ENCODE peak calls at places on chromosomes 1 and 21, in four cellular contexts. F is NCI-H345, V is Panc1, B is NCI-H2171 treated with DMSO at 0.1 percent for 48 hours. M is an unnamed sample.

GRCh38 chr1:226541631-226542622 is 6.6 kb upstream of the STUM start:
- DNase-seq in F (peak; percentile 60), B (no peak), V (no peak), M (no peak)

GRCh38 chr1:39695011-39695410 is 3.8 kb upstream of the HPCAL4 start:
- DNase-seq in F (no peak), V (no peak), B (no peak), M (no peak)

GRCh38 chr1:200409203-200409760 is 554 bp downstream of the ZNF281 start:
- DNase-seq in V (no peak), F (no peak), B (no peak), M (no peak)

GRCh38 chr1:207981976-207982375 is 71.1 kb upstream of the CD34 start:
- DNase-seq in B (no peak), F (no peak), V (no peak), M (no peak)

GRCh38 chr1:152448095-152448494 is 34.0 kb upstream of the CRNN start:
- DNase-seq in B (no peak), V (no peak), F (no peak), M (no peak)

GRCh38 chr21:24367936-24368335 is 1239.3 kb downstream of the MRPL39 start:
- DNase-seq in F (no peak), B (no peak), V (no peak), M (no peak)

GRCh38 chr1:177255411-177255810 is 84.7 kb downstream of the BRINP2 start:
- DNase-seq in F (peak; percentile 48), B (no peak), V (peak; percentile 77), M (no peak)

GRCh38 chr1:111032295-111032897 is 68.7 kb upstream of the LRIF1 start:
- DNase-seq in V (no peak), F (peak; percentile 53), B (peak; percentile 43), M (no peak)

GRCh38 chr1:202034683-202035462 is 24.5 kb downstream of the ELF3 start:
- DNase-seq in B (peak; percentile 79), V (no peak), F (peak; percentile 77), M (no peak)

GRCh38 chr1:180168786-180169640 is 14.3 kb downstream of the QSOX1 start:
- DNase-seq in V (no peak), F (peak; percentile 59), B (peak; percentile 10), M (no peak)

GRCh38 chr21:35072960-35073359 is 23.9 kb upstream of the RUNX1 start:
- DNase-seq in B (no peak), F (no peak), V (no peak), M (no peak)

GRCh38 chr1:150484861-150485260 is 2.4 kb upstream of the TARS2 start:
- DNase-seq in B (no peak), F (no peak), V (no peak), M (no peak)

GRCh38 chr1:11027316-11027715 is 14.9 kb downstream of the TARDBP start:
- DNase-seq in V (no peak), F (no peak), B (no peak), M (no peak)

GRCh38 chr1:36083219-36083618 is 675 bp upstream of the TEKT2 start:
- DNase-seq in F (no peak), V (no peak), B (no peak), M (no peak)

GRCh38 chr21:42851812-42852665 is 27.3 kb downstream of the WDR4 start:
- DNase-seq in B (no peak), F (no peak), V (no peak), M (no peak)

GRCh38 chr1:64043976-64044375 is 159.4 kb upstream of the UBE2U start:
- DNase-seq in F (no peak), V (no peak), B (no peak), M (no peak)

GRCh38 chr1:215082532-215083407 is at the start of gene KCNK2:
- DNase-seq in F (peak; percentile 39), V (no peak), B (peak; percentile 4), M (no peak)

GRCh38 chr1:206935491-206936067 is 10.7 kb downstream of the PIGR start:
- DNase-seq in B (no peak), V (no peak), F (no peak), M (no peak)

GRCh38 chr1:204992499-204992898 is 50.5 kb upstream of the CNTN2 start:
- DNase-seq in V (no peak), B (no peak), F (no peak), M (no peak)

GRCh38 chr1:97869441-97869840 is 51.4 kb downstream of the DPYD start:
- DNase-seq in F (no peak), B (no peak), V (no peak), M (no peak)

GRCh38 chr1:55045430-55045829 is 6.1 kb downstream of the PCSK9 start:
- DNase-seq in B (peak; percentile 74), F (no peak), V (no peak), M (no peak)

GRCh38 chr1:96966536-96967138 is 245.1 kb downstream of the PTBP2 start:
- DNase-seq in V (peak; percentile 62), B (peak; percentile 71), F (peak; percentile 71), M (no peak)

GRCh38 chr21:14072761-14073535 is 137.8 kb downstream of the LIPI start:
- DNase-seq in V (no peak), B (no peak), F (no peak), M (no peak)

GRCh38 chr21:40146201-40146890 is 279.1 kb downstream of the PCP4 start:
- DNase-seq in F (peak; percentile 57), V (no peak), B (peak; percentile 10), M (no peak)

GRCh38 chr1:155859881-155860841 is 794 bp downstream of the SYT11 start:
- DNase-seq in B (peak; percentile 97), F (peak; percentile 98), V (no peak), M (peak; percentile 29)

GRCh38 chr1:247212012-247212411 is 40.2 kb upstream of the ZNF124 start:
- DNase-seq in B (no peak), F (no peak), V (no peak), M (no peak)

GRCh38 chr1:214461305-214461704 is 90.1 kb downstream of the PTPN14 start:
- DNase-seq in B (no peak), F (no peak), V (no peak), M (no peak)

GRCh38 chr1:197761654-197762053 is 13.6 kb downstream of the DENND1B start:
- DNase-seq in F (no peak), V (no peak), B (no peak), M (no peak)

GRCh38 chr21:28427356-28428022 is 565.2 kb downstream of the LTN1 start:
- DNase-seq in B (no peak), F (no peak), V (no peak), M (no peak)

GRCh38 chr1:32761253-32761877 is 55.8 kb downstream of the YARS1 start:
- DNase-seq in F (peak; percentile 27), V (no peak), B (peak; percentile 53), M (no peak)

GRCh38 chr1:177983087-177983823 is 13.4 kb upstream of the SEC16B start:
- DNase-seq in B (peak; percentile 79), V (no peak), F (no peak), M (peak; percentile 30)

GRCh38 chr1:89739013-89739843 is 81.6 kb upstream of the LRRC8D start:
- DNase-seq in V (no peak), F (no peak), B (no peak), M (no peak)

GRCh38 chr1:63915121-63915520 is 141.3 kb downstream of the ROR1 start:
- DNase-seq in V (no peak), F (peak; percentile 16), B (peak; percentile 53), M (no peak)

GRCh38 chr1:53708687-53709086 is 30.3 kb downstream of the GLIS1 start:
- DNase-seq in V (no peak), F (peak; percentile 33), B (no peak), M (no peak)

GRCh38 chr1:87683557-87683956 is 354.9 kb downstream of the LMO4 start:
- DNase-seq in F (peak; percentile 58), B (no peak), V (no peak), M (peak; percentile 2)

GRCh38 chr1:114956570-114956969 is 73.1 kb upstream of the TSHB start:
- DNase-seq in F (no peak), B (no peak), V (no peak), M (no peak)

GRCh38 chr1:89546934-89547562 is 22.4 kb downstream of the LRRC8B start:
- DNase-seq in B (no peak), V (no peak), F (no peak), M (no peak)

GRCh38 chr1:32138965-32139364 is 31.1 kb downstream of the KPNA6 start:
- DNase-seq in B (no peak), V (peak; percentile 80), F (no peak), M (no peak)

GRCh38 chr1:57034713-57035112 is 68.9 kb upstream of the C8B start:
- DNase-seq in V (no peak), F (no peak), B (no peak), M (no peak)